ENCODE peak calls at places on chromosomes 13 and 19, in five cellular contexts. Q, U, D, I and B are unnamed samples.
A peak's percentile ranks its signal among the peaks of the same experiment; 100 is the strongest.

GRCh38 chr13:88602786-88603777 is 931.9 kb downstream of the SLITRK5 start:
- DNase-seq in Q (no peak), U (no peak), D (no peak), I (no peak), B (no peak)

GRCh38 chr13:100176781-100177389 is 88.0 kb downstream of the PCCA start:
- DNase-seq in Q (no peak), U (peak; percentile 10), D (no peak), I (peak; percentile 22), B (no peak)

GRCh38 chr19:10252707-10253106 is 693 bp downstream of the MRPL4 start:
- DNase-seq in Q (no peak), U (no peak), D (no peak), I (no peak), B (no peak)

GRCh38 chr13:79385694-79386093 is 20.4 kb downstream of the RBM26 start:
- DNase-seq in Q (no peak), U (peak; percentile 22), D (no peak), I (no peak), B (no peak)

GRCh38 chr13:113207890-113208423 is 512 bp downstream of the PCID2 start:
- DNase-seq in Q (no peak), U (peak; percentile 83), D (no peak), I (no peak), B (peak; percentile 47)

GRCh38 chr13:43388282-43389034 is 365.1 kb downstream of the DNAJC15 start:
- DNase-seq in Q (no peak), U (no peak), D (no peak), I (no peak), B (no peak)

GRCh38 chr19:44653977-44654784 is 10.5 kb downstream of the PVR start:
- DNase-seq in Q (peak; percentile 87), U (peak; percentile 71), D (no peak), I (no peak), B (peak; percentile 78)

GRCh38 chr19:18612772-18613588 is at the start of gene TMEM59L:
- DNase-seq in Q (no peak), U (peak; percentile 40), D (no peak), I (peak; percentile 95), B (no peak)

GRCh38 chr19:13887529-13887928 is 10.6 kb downstream of the NANOS3 start:
- DNase-seq in Q (no peak), U (peak; percentile 80), D (no peak), I (no peak), B (no peak)

GRCh38 chr13:70408865-70409264 is 300.6 kb upstream of the KLHL1 start:
- DNase-seq in Q (no peak), U (no peak), D (no peak), I (no peak), B (no peak)

GRCh38 chr19:21593934-21594844 is 88.8 kb downstream of the ZNF429 start:
- DNase-seq in Q (no peak), U (peak; percentile 21), D (no peak), I (no peak), B (no peak)

GRCh38 chr13:102191951-102192461 is 209.8 kb downstream of the FGF14 start:
- DNase-seq in Q (no peak), U (peak; percentile 55), D (peak; percentile 36), I (no peak), B (no peak)

GRCh38 chr13:36069881-36070366 is 61.3 kb downstream of the DCLK1 start:
- DNase-seq in Q (no peak), U (peak; percentile 28), D (no peak), I (no peak), B (no peak)

GRCh38 chr19:1214862-1215731 is 9.5 kb downstream of the STK11 start:
- DNase-seq in Q (no peak), U (peak; percentile 53), D (no peak), I (peak; percentile 83), B (no peak)

GRCh38 chr19:33486936-33487793 is 34.4 kb downstream of the PEPD start:
- DNase-seq in Q (no peak), U (no peak), D (no peak), I (peak; percentile 16), B (no peak)

GRCh38 chr19:41995959-41996797 is 2.1 kb upstream of the ATP1A3 start:
- DNase-seq in Q (peak; percentile 72), U (peak; percentile 40), D (no peak), I (peak; percentile 90), B (peak; percentile 69)

GRCh38 chr13:43783820-43784219 is 3.0 kb downstream of the ENOX1 start:
- DNase-seq in Q (peak; percentile 9), U (peak; percentile 73), D (no peak), I (peak; percentile 56), B (no peak)

GRCh38 chr13:35859981-35860380 is 271.2 kb downstream of the DCLK1 start:
- DNase-seq in Q (no peak), U (no peak), D (no peak), I (no peak), B (no peak)

GRCh38 chr13:36148436-36148835 is 17.3 kb upstream of the DCLK1 start:
- DNase-seq in Q (no peak), U (peak; percentile 49), D (no peak), I (no peak), B (no peak)

GRCh38 chr13:25375727-25376358 is 4.1 kb downstream of the ATP8A2 start:
- DNase-seq in Q (peak; percentile 13), U (peak; percentile 48), D (no peak), I (peak; percentile 76), B (peak; percentile 61)

GRCh38 chr13:27661017-27661416 is 39.3 kb downstream of the POLR1D start:
- DNase-seq in Q (no peak), U (no peak), D (no peak), I (no peak), B (no peak)

GRCh38 chr19:57321164-57321563 is 892 bp downstream of the ZNF543 start:
- DNase-seq in Q (no peak), U (peak; percentile 18), D (no peak), I (no peak), B (no peak)

GRCh38 chr13:25468330-25469178 is 96.8 kb downstream of the ATP8A2 start:
- DNase-seq in Q (peak; percentile 15), U (no peak), D (no peak), I (peak; percentile 94), B (peak; percentile 82)

GRCh38 chr19:5281588-5281987 is 59.0 kb downstream of the PTPRS start:
- DNase-seq in Q (no peak), U (no peak), D (no peak), I (peak; percentile 15), B (no peak)

GRCh38 chr19:5080030-5080644 is 111.2 kb downstream of the KDM4B start:
- DNase-seq in Q (no peak), U (no peak), D (no peak), I (peak; percentile 95), B (no peak)

GRCh38 chr13:27374650-27375049 is 49.8 kb upstream of the GTF3A start:
- DNase-seq in Q (peak; percentile 76), U (peak; percentile 96), D (peak; percentile 32), I (peak; percentile 75), B (peak; percentile 67)

GRCh38 chr19:40217027-40217810 is 965 bp downstream of the TTC9B start:
- DNase-seq in Q (peak; percentile 77), U (peak; percentile 21), D (no peak), I (peak; percentile 81), B (peak; percentile 87)

GRCh38 chr13:62209539-62209938 is 793.9 kb upstream of the PCDH20 start:
- DNase-seq in Q (no peak), U (no peak), D (no peak), I (no peak), B (no peak)

GRCh38 chr13:72255908-72256307 is 388.9 kb upstream of the DACH1 start:
- DNase-seq in Q (no peak), U (no peak), D (no peak), I (peak; percentile 19), B (peak; percentile 75)

GRCh38 chr19:15869109-15869555 is 28.7 kb downstream of the CYP4F2 start:
- DNase-seq in Q (peak; percentile 72), U (peak; percentile 52), D (peak; percentile 13), I (peak; percentile 66), B (no peak)

DNA sequence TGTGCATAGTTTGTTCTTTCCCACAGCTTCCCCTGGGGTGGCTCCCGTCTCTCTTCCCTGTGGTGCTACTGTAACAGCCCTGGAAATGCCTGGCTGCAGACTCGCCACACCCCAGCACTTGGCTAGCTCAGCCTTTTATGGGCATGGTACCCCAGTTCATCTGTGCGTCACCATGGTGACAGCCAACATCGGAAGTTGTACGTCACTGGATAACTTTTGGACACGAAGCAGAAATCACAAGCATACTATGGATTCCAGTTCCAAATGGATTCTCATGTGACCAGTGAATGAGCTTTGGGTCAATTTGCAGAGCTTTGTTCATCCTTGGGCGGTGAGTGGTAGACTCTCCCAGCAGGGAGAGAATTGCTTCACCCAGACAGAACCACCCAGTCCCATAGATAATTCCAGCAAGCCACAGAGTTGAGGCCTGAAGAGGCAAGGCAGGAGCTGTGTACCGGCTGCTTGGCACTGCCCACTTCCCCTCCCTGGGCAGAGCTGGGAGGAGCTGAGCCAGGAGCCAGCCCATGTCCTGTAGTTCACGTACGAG is 54.4 kb downstream of the COL4A2 start:
- DNase-seq in Q (no peak), U (peak; percentile 97), D (no peak), I (no peak), B (no peak)
- H3K4me2 ChIP-seq in Q (no peak overlapping the region), U (peak overlapping the region; percentile 29), D (no peak overlapping the region), I (no peak overlapping the region), B (no peak overlapping the region)

GRCh38 chr13:106210327-106210726 is 325.1 kb downstream of the EFNB2 start:
- DNase-seq in Q (no peak), U (no peak), D (no peak), I (no peak), B (no peak)
- H3K27ac ChIP-seq in Q (no peak overlapping the region), U (no peak overlapping the region), D (no peak overlapping the region), I (no peak overlapping the region), B (no peak overlapping the region)

GRCh38 chr19:38571682-38572081 is 46.1 kb downstream of the MAP4K1 start:
- DNase-seq in Q (no peak), U (no peak), D (no peak), I (no peak), B (no peak)
- H3K4me2 ChIP-seq in Q (no peak overlapping the region), U (no peak overlapping the region), D (no peak overlapping the region), I (no peak overlapping the region), B (no peak overlapping the region)

GRCh38 chr13:30480292-30480947 is 14.7 kb upstream of the HMGB1 start:
- DNase-seq in Q (no peak), U (no peak), D (no peak), I (no peak), B (no peak)
- H3K27ac ChIP-seq in Q (no peak overlapping the region), U (no peak overlapping the region), D (no peak overlapping the region), I (no peak overlapping the region), B (no peak overlapping the region)

DNA sequence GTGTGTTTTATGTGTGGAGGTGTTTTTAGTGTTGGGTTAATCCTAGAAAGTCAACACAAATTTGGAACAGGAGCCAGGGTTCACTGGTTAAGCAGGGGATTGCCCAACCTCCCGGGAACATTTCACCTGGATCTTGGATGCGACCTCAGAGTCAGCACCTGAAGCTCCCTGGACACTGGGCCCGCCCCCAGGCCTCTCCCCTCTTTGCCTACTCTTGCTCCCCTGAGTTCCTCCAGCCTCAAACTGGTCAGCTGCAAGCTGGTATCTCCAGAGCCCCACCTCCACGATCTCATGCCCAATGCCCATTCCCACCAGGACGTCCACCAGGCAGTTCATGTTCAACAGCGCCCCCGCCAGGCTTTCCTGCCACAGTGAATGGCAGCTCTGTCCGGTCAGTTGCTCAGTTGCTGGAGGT is 9.7 kb downstream of the HSD17B14 start:
- DNase-seq in Q (no peak), U (no peak), D (no peak), I (no peak), B (peak; percentile 70)
- H3K4me2 ChIP-seq in Q (no peak overlapping the region), U (no peak overlapping the region), D (no peak overlapping the region), I (no peak overlapping the region), B (no peak overlapping the region)